ENCODE peak calls at places on chromosomes 5 and 9, in four cellular contexts. V is foreskin fibroblast, W is IMR-90, A is H4. R is an unnamed sample.

GRCh38 chr9:78601957-78602565 is 305.1 kb downstream of the PSAT1 start:
- DNase-seq in A (peak), V (peak), W (peak), R (peak)

GRCh38 chr9:77438653-77439052 is 209.5 kb downstream of the GNA14 start:
- DNase-seq in V (no peak), A (no peak), W (no peak), R (no peak)

GRCh38 chr9:94861589-94862241 is 135.2 kb downstream of the AOPEP start:
- DNase-seq in A (peak), V (peak), W (peak), R (no peak)

GRCh38 chr9:34591091-34591910 is 1.8 kb upstream of the CNTFR start:
- DNase-seq in V (peak), A (peak), W (peak), R (peak)

GRCh38 chr9:105864248-105864898 is 170.0 kb downstream of the TMEM38B start:
- DNase-seq in V (no peak), W (peak), A (no peak), R (no peak)

GRCh38 chr9:129139233-129139992 is 28.2 kb downstream of the PTPA start:
- DNase-seq in A (peak), W (peak), V (peak), R (peak)

GRCh38 chr9:20692554-20692953 is 8.5 kb downstream of the FOCAD start:
- DNase-seq in W (peak), A (no peak), V (no peak), R (no peak)

GRCh38 chr9:122218885-122219855 is 9.6 kb downstream of the LHX6 start:
- DNase-seq in A (no peak), V (peak), W (peak), R (no peak)

GRCh38 chr9:83523684-83524083 is 14.5 kb downstream of the FRMD3 start:
- DNase-seq in W (no peak), A (no peak), V (no peak), R (no peak)

GRCh38 chr5:173802670-173803165 is 85.4 kb upstream of the CPEB4 start:
- DNase-seq in A (peak), V (peak), W (peak), R (no peak)

GRCh38 chr5:1662559-1663043 is 137.0 kb downstream of the MRPL36 start:
- DNase-seq in V (no peak), A (no peak), W (no peak), R (no peak)

GRCh38 chr5:116388564-116389258 is 185.9 kb downstream of the SEMA6A start:
- DNase-seq in A (no peak), W (no peak), V (no peak), R (no peak)

GRCh38 chr5:62152394-62153123 is 153.4 kb upstream of the KIF2A start:
- DNase-seq in V (peak), A (no peak), W (no peak), R (no peak)

GRCh38 chr9:131943397-131943796 is 136.3 kb downstream of the MED27 start:
- DNase-seq in V (no peak), W (no peak), A (no peak), R (no peak)

GRCh38 chr5:172911976-172912375 is 47.2 kb upstream of the RPL26L1 start:
- DNase-seq in V (no peak), A (no peak), W (no peak), R (no peak)

GRCh38 chr9:130630506-130631330 is 33.7 kb upstream of the PRDM12 start:
- DNase-seq in W (no peak), V (no peak), A (no peak), R (no peak)

GRCh38 chr9:91156451-91157234 is 205.1 kb downstream of the AUH start:
- DNase-seq in A (no peak), V (peak), W (no peak), R (no peak)

GRCh38 chr9:89277454-89277853 is 33.5 kb upstream of the CKS2 start:
- DNase-seq in A (peak), W (peak), V (no peak), R (no peak)

GRCh38 chr5:86329318-86329717 is 288.4 kb upstream of the COX7C start:
- DNase-seq in A (no peak), W (no peak), V (no peak), R (no peak)

GRCh38 chr5:929596-929995 is 36.9 kb downstream of the TRIP13 start:
- DNase-seq in W (no peak), A (no peak), V (no peak), R (no peak)

GRCh38 chr5:72587909-72588308 is 80.7 kb upstream of the ZNF366 start:
- DNase-seq in A (no peak), V (no peak), W (peak), R (peak)

GRCh38 chr5:1199649-1200494 is 1.5 kb upstream of the SLC6A19 start:
- DNase-seq in V (no peak), A (no peak), W (no peak), R (no peak)

GRCh38 chr9:21966140-21966851 is 27.9 kb downstream of the CDKN2A start:
- DNase-seq in V (no peak), A (no peak), W (no peak), R (no peak)

GRCh38 chr5:72848474-72849428 is 32.3 kb downstream of the TNPO1 start:
- DNase-seq in W (peak), V (peak), A (no peak), R (no peak)

GRCh38 chr9:6055213-6055612 is 39.8 kb upstream of the RANBP6 start:
- DNase-seq in V (peak), W (peak), A (peak), R (peak)

GRCh38 chr5:22504411-22504810 is 348.7 kb downstream of the CDH12 start:
- DNase-seq in V (no peak), A (no peak), W (no peak), R (no peak)

GRCh38 chr5:60522299-60522915 is 177.6 kb downstream of the DEPDC1B start:
- DNase-seq in V (peak), A (no peak), W (peak), R (no peak)

GRCh38 chr5:115795700-115796099 is 20.8 kb downstream of the CDO1 start:
- DNase-seq in A (no peak), W (no peak), V (no peak), R (no peak)

GRCh38 chr5:21931076-21931475 is 922.1 kb downstream of the CDH12 start:
- DNase-seq in W (no peak), A (no peak), V (no peak), R (no peak)

GRCh38 chr5:40678021-40678939 is 1.4 kb upstream of the PTGER4 start:
- DNase-seq in V (no peak), W (no peak), A (no peak), R (no peak)

GRCh38 chr5:172175263-172175719 is 12.7 kb downstream of the STK10 start:
- DNase-seq in V (no peak), A (peak), W (no peak), R (no peak)

GRCh38 chr5:82985763-82986162 is 91.4 kb downstream of the TMEM167A start:
- DNase-seq in V (no peak), W (no peak), A (no peak), R (no peak)

GRCh38 chr9:92770005-92770995 is 5.7 kb upstream of the BICD2 start:
- DNase-seq in V (no peak), A (no peak), W (no peak), R (no peak)